ENCODE peak calls at places on chromosome 4, in nine cellular contexts. G, W, E, L, P, U, M, N and T are unnamed samples. For H3K36me3, the result is how much of the 10 kb centered on the place peaks cover.

GRCh38 chr4:87555751-87556619 is 26.8 kb upstream of the SPARCL1 start:
- DNase-seq in E (no peak), G (no peak), P (peak), U (no peak), L (no peak), N (no peak), W (no peak), M (no peak), T (peak)

GRCh38 chr4:145069361-145069760 is 28.6 kb downstream of the ANAPC10 start:
- DNase-seq in N (no peak), M (no peak), E (no peak), U (no peak), W (no peak), P (no peak), L (no peak), G (no peak), T (no peak)

GRCh38 chr4:168691621-168692376 is 194.9 kb downstream of the PALLD start:
- DNase-seq in G (no peak), U (no peak), W (no peak), N (no peak), L (no peak), M (no peak), P (no peak), E (no peak), T (no peak)

GRCh38 chr4:152735302-152735917 is 44.1 kb downstream of the TIGD4 start:
- DNase-seq in W (no peak), L (no peak), E (peak), U (no peak), M (no peak), N (peak), G (no peak), P (no peak), T (no peak)

GRCh38 chr4:11590132-11590531 is 161.4 kb upstream of the HS3ST1 start:
- DNase-seq in N (no peak), P (no peak), L (no peak), W (no peak), G (no peak), M (no peak), U (no peak), E (no peak), T (no peak)

GRCh38 chr4:154989511-154989910 is 208.4 kb downstream of the RBM46 start:
- DNase-seq in L (no peak), W (no peak), U (no peak), E (no peak), N (peak), G (no peak), M (no peak), P (no peak), T (no peak)

GRCh38 chr4:118969359-118969758 is 80.7 kb downstream of the SYNPO2 start:
- DNase-seq in L (peak), U (no peak), M (peak), W (no peak), G (peak), E (peak), P (peak), N (peak), T (peak)

GRCh38 chr4:25030283-25031076 is at the start of gene LGI2:
- DNase-seq in U (no peak), G (peak), N (peak), E (no peak), M (peak), P (peak), L (peak), W (no peak), T (peak)

GRCh38 chr4:80070880-80071620 is 2.0 kb downstream of the ANTXR2 start:
- DNase-seq in M (no peak), U (no peak), L (no peak), G (no peak), W (no peak), P (peak), N (no peak), E (no peak), T (no peak)

GRCh38 chr4:86853209-86853608 is 4.0 kb upstream of the SLC10A6 start:
- DNase-seq in W (no peak), N (no peak), L (no peak), G (no peak), U (no peak), E (no peak), M (no peak), P (no peak), T (no peak)

GRCh38 chr4:119299221-119300071 is 22.5 kb downstream of the FABP2 start:
- DNase-seq in L (no peak), U (no peak), E (peak), W (no peak), N (peak), P (no peak), G (no peak), M (no peak), T (no peak)

GRCh38 chr4:122762520-122762919 is 30.0 kb downstream of the BBS12 start:
- DNase-seq in G (no peak), M (no peak), P (no peak), U (no peak), N (no peak), L (no peak), E (no peak), W (no peak), T (no peak)

GRCh38 chr4:184444215-184444952 is 30.0 kb downstream of the IRF2 start:
- DNase-seq in G (no peak), U (no peak), N (no peak), L (no peak), W (no peak), P (no peak), M (no peak), E (no peak), T (no peak)

GRCh38 chr4:15958562-15958961 is 4.4 kb downstream of the FGFBP2 start:
- DNase-seq in U (no peak), P (no peak), L (no peak), W (no peak), G (no peak), N (no peak), M (no peak), E (no peak), T (no peak)

GRCh38 chr4:139735381-139736256 is 70.0 kb downstream of the MGST2 start:
- DNase-seq in W (no peak), L (no peak), E (no peak), G (peak), N (peak), M (peak), U (no peak), P (peak), T (no peak)

GRCh38 chr4:121943941-121944340 is 7.9 kb downstream of the TRPC3 start:
- DNase-seq in M (no peak), W (no peak), L (no peak), G (peak), U (peak), N (peak), P (no peak), E (peak), T (no peak)

GRCh38 chr4:123037809-123038208 is 115.4 kb upstream of the NUDT6 start:
- DNase-seq in M (no peak), P (no peak), N (no peak), W (no peak), L (no peak), G (no peak), E (no peak), U (no peak), T (no peak)

GRCh38 chr4:53981573-53981972 is 82.8 kb downstream of the CHIC2 start:
- DNase-seq in N (no peak), W (no peak), L (no peak), U (no peak), P (no peak), M (no peak), G (no peak), E (no peak), T (no peak)

GRCh38 chr4:37830640-37831039 is 4.2 kb downstream of the PGM2 start:
- DNase-seq in P (no peak), L (no peak), E (no peak), U (no peak), M (no peak), N (no peak), G (no peak), W (no peak), T (no peak)

GRCh38 chr4:185915817-185916216 is 103.8 kb upstream of the SORBS2 start:
- DNase-seq in P (no peak), E (no peak), U (no peak), L (no peak), W (no peak), N (no peak), M (no peak), G (no peak), T (no peak)

GRCh38 chr4:1053080-1053661 is 41.7 kb downstream of the FGFRL1 start:
- DNase-seq in G (peak), P (no peak), N (no peak), L (peak), W (no peak), U (peak), M (no peak), E (no peak), T (no peak)

GRCh38 chr4:52850406-52851119 is 11.6 kb upstream of the RASL11B start:
- DNase-seq in N (no peak), P (no peak), L (no peak), G (no peak), U (no peak), E (no peak), M (no peak), W (no peak), T (no peak)

GRCh38 chr4:80577991-80578390 is 242.5 kb downstream of the CFAP299 start:
- DNase-seq in G (no peak), P (no peak), E (no peak), N (no peak), M (no peak), U (no peak), W (no peak), L (no peak), T (no peak)

GRCh38 chr4:137495578-137495977 is 36.7 kb downstream of the PCDH18 start:
- DNase-seq in G (no peak), P (no peak), N (no peak), W (no peak), E (no peak), U (no peak), M (no peak), L (no peak), T (no peak)

GRCh38 chr4:122672091-122672490 is 51.2 kb upstream of the IL21 start:
- DNase-seq in U (no peak), W (no peak), L (no peak), N (no peak), P (no peak), G (no peak), M (no peak), E (no peak), T (no peak)

GRCh38 chr4:110510955-110511544 is 35.1 kb downstream of the ENPEP start:
- DNase-seq in G (no peak), W (no peak), L (no peak), N (peak), P (no peak), E (peak), M (no peak), U (no peak), T (no peak)

GRCh38 chr4:136725286-136726081 is 806.8 kb downstream of the PCDH18 start:
- DNase-seq in N (no peak), E (no peak), P (no peak), U (no peak), W (no peak), G (no peak), L (no peak), M (no peak), T (peak)

GRCh38 chr4:108700358-108700757 is 50.0 kb downstream of the OSTC start:
- DNase-seq in P (no peak), N (no peak), W (no peak), G (no peak), M (no peak), E (no peak), U (no peak), L (no peak), T (no peak)

GRCh38 chr4:79294064-79294463 is 31.8 kb downstream of the NAA11 start:
- DNase-seq in M (no peak), W (no peak), P (no peak), G (no peak), N (no peak), E (no peak), L (no peak), U (no peak), T (no peak)

GRCh38 chr4:152972821-152973613 is 36.9 kb downstream of the FHDC1 start:
- DNase-seq in L (no peak), M (no peak), E (no peak), W (no peak), N (no peak), G (no peak), P (no peak), U (no peak), T (peak)

GRCh38 chr4:81682492-81682891 is 210.8 kb upstream of the RASGEF1B start:
- DNase-seq in W (no peak), E (no peak), N (peak), U (no peak), G (no peak), M (no peak), L (no peak), P (no peak), T (no peak)

GRCh38 chr4:121794505-121795192 is 6.5 kb upstream of the EXOSC9 start:
- DNase-seq in E (no peak), P (no peak), G (no peak), M (no peak), N (peak), L (no peak), W (no peak), U (no peak), T (no peak)

GRCh38 chr4:79757580-79757979 is 315.4 kb downstream of the ANTXR2 start:
- DNase-seq in N (no peak), U (no peak), M (no peak), L (no peak), W (no peak), E (no peak), P (no peak), G (no peak), T (no peak)

DNA sequence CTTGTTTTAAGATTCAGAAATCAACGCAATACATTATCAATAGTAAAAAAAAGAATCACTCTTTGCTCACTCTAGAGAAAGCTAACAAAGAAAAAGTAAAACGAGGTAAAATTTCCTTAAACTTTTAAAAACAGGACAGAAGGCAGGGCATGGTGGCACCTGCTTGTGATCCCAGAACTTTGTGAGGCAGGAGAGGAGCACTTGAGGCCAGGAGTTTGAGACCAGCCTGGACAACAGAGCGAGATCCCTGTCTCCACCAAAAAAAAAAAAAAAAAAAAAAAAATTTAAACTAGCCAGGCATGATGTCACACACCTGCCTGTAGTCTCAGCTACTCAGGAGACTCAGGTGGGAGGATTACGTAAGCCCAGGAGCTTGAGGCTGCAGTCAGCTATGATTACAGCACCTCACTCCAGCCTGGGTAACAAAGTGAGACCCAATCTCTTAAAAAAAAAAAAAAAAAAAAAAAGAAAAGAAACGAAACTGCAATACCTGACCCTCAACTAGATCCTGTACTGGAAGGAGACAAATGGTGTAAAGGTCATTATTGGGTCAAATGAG is 3.5 kb downstream of the CCNI start:
- DNase-seq in P (no peak), M (no peak), W (no peak), N (peak), L (peak), U (peak), G (no peak), E (peak), T (no peak)
- H3K4me3 ChIP-seq in P (no peak), M (no peak), W (no peak), N (no peak), L (no peak), U (peak), G (no peak), E (peak), T (no peak)

GRCh38 chr4:57040510-57040909 is 61.8 kb downstream of the POLR2B start:
- DNase-seq in L (no peak), W (no peak), P (no peak), G (no peak), E (no peak), U (no peak), M (no peak), N (peak), T (no peak)
- H3K36me3 ChIP-seq in L (under half), W (under half), P (under half), G (under half), E (under half), U (under half), M (under half), N (under half), T (under half)

GRCh38 chr4:106609917-106610316 is 241.3 kb upstream of the GIMD1 start:
- DNase-seq in U (peak), E (no peak), P (no peak), L (no peak), G (no peak), W (no peak), M (no peak), N (no peak), T (no peak)

GRCh38 chr4:106615961-106616360 is 247.4 kb upstream of the GIMD1 start:
- DNase-seq in P (no peak), L (no peak), G (no peak), E (no peak), W (no peak), N (no peak), M (no peak), U (no peak), T (peak)

GRCh38 chr4:106615407-106615945 is 246.9 kb upstream of the GIMD1 start:
- DNase-seq in N (no peak), M (no peak), U (no peak), P (no peak), L (no peak), W (no peak), E (no peak), G (no peak), T (no peak)

GRCh38 chr4:106618920-106619319 is 250.3 kb upstream of the GIMD1 start:
- DNase-seq in L (no peak), P (no peak), W (no peak), G (no peak), U (no peak), E (no peak), M (no peak), N (peak), T (no peak)

GRCh38 chr4:106614446-106614845 is 245.9 kb upstream of the GIMD1 start:
- DNase-seq in M (no peak), W (no peak), N (no peak), U (no peak), E (no peak), L (no peak), P (no peak), G (no peak), T (no peak)
- H3K4me3 ChIP-seq in M (no peak), W (no peak), N (no peak), U (no peak), E (no peak), L (no peak), P (no peak), G (no peak), T (no peak)

GRCh38 chr4:75643651-75644050 is 13.3 kb upstream of the CDKL2 start:
- DNase-seq in M (no peak), E (no peak), L (no peak), W (no peak), U (no peak), N (no peak), G (no peak), P (no peak), T (no peak)
- H3K36me3 ChIP-seq in M (under half), E (half or more), L (half or more), W (under half), U (under half), N (under half), G (under half), P (under half), T (under half)

GRCh38 chr4:73230865-73231517 is 27.6 kb downstream of the ANKRD17 start:
- DNase-seq in M (no peak), U (no peak), E (no peak), L (no peak), G (no peak), W (no peak), P (no peak), N (no peak), T (no peak)
- H3K4me3 ChIP-seq in M (no peak), U (no peak), E (no peak), L (no peak), G (no peak), W (no peak), P (no peak), N (no peak), T (no peak)

DNA sequence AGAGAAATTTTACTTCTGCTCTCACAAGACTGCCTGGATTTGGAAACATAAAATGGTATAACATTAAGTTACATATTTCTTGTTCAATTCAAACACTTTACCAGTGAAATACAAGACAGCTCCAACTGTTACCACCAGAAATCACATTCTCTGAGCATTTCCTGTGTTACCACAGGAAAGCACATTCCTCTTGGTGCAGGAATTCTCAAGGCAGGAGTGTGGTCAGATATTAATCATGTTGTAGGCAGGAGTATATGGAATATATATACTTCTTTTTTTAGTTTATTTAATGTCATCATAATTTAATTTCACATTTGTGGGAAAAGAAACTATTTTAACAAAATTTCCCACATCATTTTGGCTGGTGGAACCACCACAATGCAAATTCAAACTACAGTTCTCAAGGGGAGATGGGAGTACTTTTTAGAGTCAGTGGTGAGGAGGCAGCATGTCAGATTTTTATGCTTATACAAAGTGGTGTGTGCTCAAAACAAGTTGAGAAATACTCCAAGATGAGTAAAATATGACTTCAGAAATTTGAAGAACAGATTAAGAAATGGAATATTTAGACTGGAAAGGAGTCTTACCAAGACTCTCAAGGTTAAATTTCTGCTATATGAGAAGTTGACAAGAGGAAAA is 139.0 kb downstream of the ATP10D start:
- DNase-seq in U (no peak), N (no peak), P (no peak), E (no peak), W (no peak), G (no peak), M (no peak), L (no peak), T (no peak)
- H3K36me3 ChIP-seq in U (under half), N (under half), P (under half), E (under half), W (under half), G (under half), M (under half), L (under half), T (under half)

DNA sequence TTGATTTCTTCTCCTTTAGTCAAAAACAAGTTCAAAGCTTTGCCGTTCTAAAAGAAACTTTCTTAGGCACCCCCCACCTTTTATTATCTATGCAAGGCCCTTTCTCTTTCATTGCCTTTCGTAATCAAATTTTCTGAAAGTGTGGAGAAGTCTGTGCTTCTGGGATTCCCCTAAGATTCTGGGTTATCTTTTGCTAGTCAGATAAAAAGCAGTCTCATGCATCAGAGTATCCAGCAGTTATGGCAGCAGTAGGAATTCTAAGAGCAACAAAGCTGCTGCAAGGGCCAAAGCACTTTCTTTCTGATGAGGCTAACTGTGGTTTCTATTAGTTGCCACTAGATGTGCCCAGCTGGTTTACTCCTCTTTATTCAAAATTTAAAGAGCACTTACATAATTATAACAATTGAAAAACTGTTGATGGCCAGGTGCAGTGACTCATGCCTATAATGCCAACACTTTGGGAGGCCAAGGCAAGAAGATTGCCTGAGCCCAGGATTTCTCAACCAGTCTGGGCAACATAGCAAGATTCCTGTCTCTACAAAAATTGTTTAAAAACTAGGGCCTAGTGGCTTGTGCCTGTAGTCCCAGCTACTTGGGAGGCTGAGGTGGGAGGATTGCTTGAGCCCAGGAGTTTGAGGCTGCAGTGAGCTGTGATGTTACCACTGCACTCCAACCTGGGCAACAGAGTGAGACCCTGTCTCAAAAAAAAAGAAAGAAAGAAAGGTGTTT is 296.2 kb downstream of the PAPSS1 start:
- DNase-seq in M (no peak), W (no peak), L (no peak), E (no peak), N (no peak), P (no peak), G (no peak), U (no peak), T (no peak)
- H3K4me3 ChIP-seq in M (no peak), W (no peak), L (no peak), E (no peak), N (no peak), P (no peak), G (no peak), U (no peak), T (no peak)

GRCh38 chr4:6702761-6703160 is 6.9 kb downstream of the MRFAP1L1 start:
- DNase-seq in P (no peak), L (no peak), W (no peak), N (no peak), M (no peak), E (no peak), G (no peak), U (no peak), T (no peak)
- H3K36me3 ChIP-seq in P (under half), L (under half), W (under half), N (under half), M (under half), E (half or more), G (under half), U (under half), T (under half)

GRCh38 chr4:88820723-88821368 is 123.2 kb upstream of the NAP1L5 start:
- DNase-seq in L (no peak), W (no peak), G (no peak), N (peak), M (no peak), P (no peak), U (no peak), E (no peak), T (no peak)
- H3K4me3 ChIP-seq in L (peak), W (no peak), G (no peak), N (no peak), M (peak), P (peak), U (peak), E (no peak), T (no peak)

GRCh38 chr4:77002721-77003120 is 53.2 kb downstream of the SEPTIN11 start:
- DNase-seq in N (no peak), L (no peak), P (no peak), W (no peak), U (no peak), E (no peak), M (no peak), G (no peak), T (no peak)
- H3K36me3 ChIP-seq in N (under half), L (under half), P (under half), W (under half), U (under half), E (under half), M (under half), G (under half), T (under half)